ENCODE peak calls at places on chromosomes 7 and 10, in four cellular contexts. W, L, F and H are unnamed samples.

GRCh38 chr10:70728328-70728727 is 56.0 kb downstream of the ADAMTS14 start:
- DNase-seq in W (no peak), L (no peak), F (no peak), H (no peak)

GRCh38 chr7:129993275-129993674 is 40.5 kb upstream of the UBE2H start:
- DNase-seq in W (no peak), L (no peak), F (no peak), H (no peak)

GRCh38 chr7:6486438-6487183 is 38.9 kb upstream of the DAGLB start:
- DNase-seq in W (no peak), L (no peak), F (no peak), H (no peak)

GRCh38 chr10:50469288-50469687 is 154.5 kb downstream of the SGMS1 start:
- DNase-seq in W (no peak), L (no peak), F (peak), H (peak)

GRCh38 chr10:74079028-74079913 is 71.4 kb downstream of the AP3M1 start:
- DNase-seq in W (no peak), L (peak), F (no peak), H (no peak)

GRCh38 chr7:4531236-4531635 is 150.9 kb upstream of the FOXK1 start:
- DNase-seq in W (no peak), L (no peak), F (no peak), H (no peak)

GRCh38 chr7:122726881-122727280 is 24.2 kb upstream of the RNF148 start:
- DNase-seq in W (no peak), L (no peak), F (no peak), H (no peak)

GRCh38 chr10:121615862-121616261 is 17.6 kb upstream of the FGFR2 start:
- DNase-seq in W (no peak), L (no peak), F (no peak), H (no peak)

GRCh38 chr10:107616463-107617131 is 452.1 kb upstream of the SORCS1 start:
- DNase-seq in W (no peak), L (no peak), F (peak), H (no peak)

GRCh38 chr7:102306916-102307677 is 20.4 kb downstream of the SH2B2 start:
- DNase-seq in W (no peak), L (peak), F (peak), H (no peak)